ENCODE peak calls at places on chromosome 3, in four cellular contexts. J, L, K and X are unnamed samples.

GRCh38 chr3:159724627-159725026 is 264.0 kb upstream of the IL12A start:
- DNase-seq in J (no peak), L (no peak), K (peak; percentile 28), X (no peak)

GRCh38 chr3:113331187-113331586 is 110.1 kb downstream of the CFAP44 start:
- DNase-seq in J (no peak), L (no peak), K (no peak), X (no peak)

GRCh38 chr3:14925729-14926591 is 21.4 kb upstream of the NR2C2 start:
- DNase-seq in J (peak; percentile 69), L (peak; percentile 52), K (peak; percentile 65), X (peak; percentile 60)

GRCh38 chr3:106326941-106327765 is 458.3 kb upstream of the CBLB start:
- DNase-seq in J (no peak), L (no peak), K (no peak), X (no peak)

GRCh38 chr3:170387952-170388351 is 30.4 kb downstream of the SKIL start:
- DNase-seq in J (no peak), L (no peak), K (no peak), X (no peak)

GRCh38 chr3:50388021-50388719 is 28.8 kb upstream of the TMEM115 start:
- DNase-seq in J (peak; percentile 17), L (peak; percentile 67), K (no peak), X (no peak)

GRCh38 chr3:38141952-38142273 is 3.5 kb downstream of the MYD88 start:
- DNase-seq in J (no peak), L (no peak), K (peak; percentile 95), X (no peak)

GRCh38 chr3:169694117-169694516 is 30.6 kb upstream of the MECOM start:
- DNase-seq in J (no peak), L (no peak), K (peak; percentile 41), X (no peak)

GRCh38 chr3:118408431-118408830 is 626.2 kb downstream of the IGSF11 start:
- DNase-seq in J (no peak), L (no peak), K (no peak), X (no peak)

GRCh38 chr3:185152433-185153169 is at the start of gene C3orf70:
- DNase-seq in J (peak; percentile 54), L (peak; percentile 49), K (peak; percentile 23), X (peak; percentile 16)

GRCh38 chr3:63886843-63887242 is 23.2 kb downstream of the ATXN7 start:
- DNase-seq in J (peak; percentile 34), L (no peak), K (no peak), X (no peak)

GRCh38 chr3:62827550-62827949 is 47.7 kb downstream of the CADPS start:
- DNase-seq in J (no peak), L (no peak), K (no peak), X (no peak)

GRCh38 chr3:108489776-108490175 is 20.6 kb downstream of the MYH15 start:
- DNase-seq in J (peak; percentile 77), L (peak; percentile 34), K (peak; percentile 62), X (peak; percentile 48)

GRCh38 chr3:45597166-45597565 is 2.6 kb downstream of the LIMD1 start:
- DNase-seq in J (no peak), L (no peak), K (peak; percentile 63), X (peak; percentile 20)

GRCh38 chr3:135753506-135753905 is 212.0 kb upstream of the PPP2R3A start:
- DNase-seq in J (no peak), L (no peak), K (no peak), X (no peak)

GRCh38 chr3:7574435-7574834 is 713.5 kb downstream of the GRM7 start:
- DNase-seq in J (no peak), L (no peak), K (no peak), X (no peak)

GRCh38 chr3:131231710-131232348 is 149.7 kb upstream of the NUDT16 start:
- DNase-seq in J (peak; percentile 5), L (no peak), K (peak; percentile 15), X (peak; percentile 30)